ENCODE peak calls at places on chromosomes 11 and 22, in five cellular contexts. One of them, this sample, is unnamed.

GRCh38 chr11:60720460-60720859 is 4.1 kb upstream of the MS4A18 start:
- DNase-seq in HT-29: no peak
- DNase-seq in globus pallidus: no peak
- DNase-seq in T-cell: no peak
- DNase-seq in T-helper 9 cell: no peak
- DNase-seq in this sample: no peak

GRCh38 chr11:60454212-60454611 is 1.4 kb upstream of the MS4A1 start:
- DNase-seq in T-helper 9 cell: no peak
- DNase-seq in globus pallidus: no peak
- DNase-seq in HT-29: no peak
- DNase-seq in T-cell: no peak
- DNase-seq in this sample: no peak

GRCh38 chr22:39558254-39558727 is 12.3 kb upstream of the CACNA1I start:
- DNase-seq in T-cell: no peak
- DNase-seq in T-helper 9 cell: no peak
- DNase-seq in HT-29: no peak
- DNase-seq in globus pallidus: no peak
- DNase-seq in this sample: no peak

GRCh38 chr11:68710445-68710844 is 26.1 kb downstream of the GAL start:
- DNase-seq in T-helper 9 cell: no peak
- DNase-seq in T-cell: no peak
- DNase-seq in HT-29: no peak
- DNase-seq in globus pallidus: no peak
- DNase-seq in this sample: no peak

GRCh38 chr11:117861151-117862018 is 15.1 kb downstream of the FXYD6 start:
- DNase-seq in globus pallidus: no peak
- DNase-seq in HT-29: no peak
- DNase-seq in T-helper 9 cell: no peak
- DNase-seq in T-cell: no peak
- DNase-seq in this sample: no peak

GRCh38 chr11:47433991-47434786 is 8.0 kb upstream of the PSMC3 start:
- DNase-seq in T-helper 9 cell: no peak
- DNase-seq in T-cell: no peak
- DNase-seq in globus pallidus: peak
- DNase-seq in HT-29: no peak
- DNase-seq in this sample: no peak

GRCh38 chr11:68312117-68312779 is at the start of gene LRP5:
- DNase-seq in T-helper 9 cell: no peak
- DNase-seq in T-cell: no peak
- DNase-seq in HT-29: no peak
- DNase-seq in globus pallidus: no peak
- DNase-seq in this sample: no peak

GRCh38 chr11:108803781-108804180 is 138.9 kb downstream of the DDX10 start:
- DNase-seq in HT-29: no peak
- DNase-seq in globus pallidus: no peak
- DNase-seq in T-cell: no peak
- DNase-seq in T-helper 9 cell: no peak
- DNase-seq in this sample: no peak

GRCh38 chr11:119300198-119300964 is 16.5 kb downstream of the MCAM start:
- DNase-seq in T-helper 9 cell: no peak
- DNase-seq in globus pallidus: no peak
- DNase-seq in T-cell: no peak
- DNase-seq in HT-29: no peak
- DNase-seq in this sample: no peak